ENCODE peak calls at places on chromosomes 11 and 22, in six cellular contexts. O is colonic mucosa, K is mesenchymal stem cell, V is lower lobe of right lung, B is upper lobe of right lung, U is GM06990. Z is an unnamed sample. For H3K36me3, the result is how much of the 10 kb centered on the place peaks cover.

GRCh38 chr11:77473001-77473800 is 693 bp downstream of the PAK1 start:
- DNase-seq in O (peak), K (peak), V (peak), B (peak), U (peak), Z (no peak)

GRCh38 chr22:23233746-23234408 is 53.6 kb downstream of the BCR start:
- DNase-seq in O (no peak), K (peak), V (no peak), B (no peak), U (no peak), Z (peak)

GRCh38 chr11:10302744-10303557 is 1.9 kb upstream of the ADM start:
- DNase-seq in O (peak), K (peak), V (peak), B (peak), U (peak), Z (peak)

GRCh38 chr11:92845390-92846185 is 123.9 kb upstream of the MTNR1B start:
- DNase-seq in O (no peak), K (no peak), V (no peak), B (no peak), U (no peak), Z (no peak)

GRCh38 chr11:130023204-130023603 is 20.6 kb upstream of the PRDM10 start:
- DNase-seq in O (no peak), K (peak), V (no peak), B (no peak), U (peak), Z (peak)

GRCh38 chr11:15622231-15622890 is 507.6 kb downstream of the INSC start:
- DNase-seq in O (no peak), K (no peak), V (no peak), B (no peak), U (no peak), Z (no peak)

GRCh38 chr11:92854162-92854561 is 115.3 kb upstream of the MTNR1B start:
- DNase-seq in O (no peak), K (no peak), V (no peak), B (no peak), U (no peak), Z (no peak)

GRCh38 chr11:12602421-12602820 is 71.8 kb upstream of the TEAD1 start:
- DNase-seq in O (no peak), K (peak), V (no peak), B (no peak), U (no peak), Z (no peak)

GRCh38 chr22:36386351-36386899 is 1.3 kb downstream of the MYH9 start:
- DNase-seq in O (peak), K (peak), V (peak), B (peak), U (peak), Z (no peak)

GRCh38 chr22:27416553-27417427 is 384.8 kb downstream of the MN1 start:
- DNase-seq in O (no peak), K (peak), V (no peak), B (no peak), U (no peak), Z (peak)

GRCh38 chr11:45827123-45827522 is 20.2 kb upstream of the CRY2 start:
- DNase-seq in O (no peak), K (no peak), V (no peak), B (no peak), U (no peak), Z (no peak)

GRCh38 chr22:34804588-34804987 is 261.4 kb upstream of the ISX start:
- DNase-seq in O (no peak), K (no peak), V (no peak), B (no peak), U (no peak), Z (no peak)

GRCh38 chr22:44363214-44363979 is 50.6 kb upstream of the SHISAL1 start:
- DNase-seq in O (peak), K (peak), V (peak), B (peak), U (no peak), Z (peak)

GRCh38 chr11:120012245-120012644 is 125.7 kb downstream of the TRIM29 start:
- DNase-seq in O (no peak), K (no peak), V (no peak), B (no peak), U (no peak), Z (no peak)

GRCh38 chr11:44018127-44018521 is 29.7 kb upstream of the ACCSL start:
- DNase-seq in O (no peak), K (no peak), V (no peak), B (no peak), U (no peak), Z (no peak)

GRCh38 chr11:95850137-95850536 is 59.8 kb downstream of the CEP57 start:
- DNase-seq in O (no peak), K (no peak), V (no peak), B (no peak), U (no peak), Z (no peak)

DNA sequence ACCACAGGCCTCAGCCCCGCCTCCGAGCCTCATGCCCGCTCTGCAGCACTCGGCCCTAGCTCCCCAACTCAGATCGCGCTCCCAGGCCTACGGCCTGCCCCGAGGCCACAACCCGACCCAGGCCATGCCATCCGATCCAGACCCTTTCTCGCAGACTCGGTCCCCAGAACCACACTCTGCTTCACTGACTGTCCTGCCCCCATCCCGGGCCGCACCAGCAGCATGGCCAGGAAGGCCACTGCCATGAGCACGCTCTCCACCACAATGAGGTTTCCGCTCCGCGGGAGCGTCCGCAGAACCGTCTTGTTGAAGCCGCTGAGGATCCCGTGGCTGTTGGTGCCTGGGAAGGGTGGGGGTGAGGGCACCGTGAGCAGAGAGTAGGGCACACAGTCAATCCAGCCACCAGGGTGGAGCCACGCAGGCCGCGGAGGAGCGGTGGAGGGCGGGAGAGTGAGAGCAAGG is 6.4 kb downstream of the UNC93B1 start:
- DNase-seq in O (no peak), K (no peak), V (no peak), B (peak), U (no peak), Z (no peak)
- H3K4me3 ChIP-seq in O (no peak), K (no peak), V (no peak), B (no peak), U (no peak), Z (no peak)

GRCh38 chr22:45754822-45755221 is 83.2 kb downstream of the ATXN10 start:
- DNase-seq in O (no peak), K (no peak), V (no peak), B (no peak), U (no peak), Z (no peak)

GRCh38 chr22:45756558-45756957 is 84.9 kb downstream of the ATXN10 start:
- DNase-seq in O (no peak), K (no peak), V (no peak), B (no peak), U (no peak), Z (no peak)

GRCh38 chr22:45758603-45759002 is 87.0 kb downstream of the ATXN10 start:
- DNase-seq in O (no peak), K (no peak), V (no peak), B (no peak), U (no peak), Z (no peak)

GRCh38 chr22:45757936-45758335 is 86.3 kb downstream of the ATXN10 start:
- DNase-seq in O (no peak), K (no peak), V (no peak), B (no peak), U (no peak), Z (no peak)

GRCh38 chr22:45757068-45757467 is 85.4 kb downstream of the ATXN10 start:
- DNase-seq in O (no peak), K (no peak), V (no peak), B (no peak), U (no peak), Z (no peak)
- H3K36me3 ChIP-seq in O (under half), K (under half), V (under half), B (under half), U (under half), Z (under half)

GRCh38 chr22:48894064-48894671 is 933.5 kb downstream of the BRD1 start:
- DNase-seq in O (peak), K (no peak), V (no peak), B (peak), U (no peak), Z (no peak)

GRCh38 chr22:48895831-48896765 is 931.6 kb downstream of the BRD1 start:
- DNase-seq in O (peak), K (no peak), V (no peak), B (peak), U (no peak), Z (no peak)

GRCh38 chr22:48896766-48897637 is 930.7 kb downstream of the BRD1 start:
- DNase-seq in O (peak), K (no peak), V (no peak), B (peak), U (no peak), Z (no peak)

GRCh38 chr22:48894804-48895250 is 932.8 kb downstream of the BRD1 start:
- DNase-seq in O (peak), K (no peak), V (no peak), B (peak), U (no peak), Z (no peak)

GRCh38 chr22:48895341-48895740 is 932.3 kb downstream of the BRD1 start:
- DNase-seq in O (peak), K (no peak), V (no peak), B (peak), U (no peak), Z (no peak)
- H3K4me3 ChIP-seq in O (no peak), K (no peak), V (no peak), B (no peak), U (no peak), Z (no peak)

GRCh38 chr11:60890696-60891095 is 15.7 kb downstream of the PRPF19 start:
- DNase-seq in O (no peak), K (no peak), V (no peak), B (no peak), U (no peak), Z (no peak)
- H3K36me3 ChIP-seq in O (under half), K (half or more), V (under half), B (under half), U (under half), Z (under half)

GRCh38 chr11:64035581-64035980 is at the start of gene FLRT1:
- DNase-seq in O (no peak), K (no peak), V (no peak), B (no peak), U (no peak), Z (no peak)

GRCh38 chr11:64036081-64037026 is 623 bp downstream of the FLRT1 start:
- DNase-seq in O (no peak), K (peak), V (no peak), B (no peak), U (no peak), Z (peak)

GRCh38 chr11:64039012-64039665 is 3.4 kb downstream of the FLRT1 start:
- DNase-seq in O (no peak), K (no peak), V (no peak), B (no peak), U (no peak), Z (no peak)

GRCh38 chr11:64038500-64038899 is 2.8 kb downstream of the FLRT1 start:
- DNase-seq in O (no peak), K (no peak), V (no peak), B (no peak), U (no peak), Z (no peak)

GRCh38 chr11:64037027-64037633 is 1.4 kb downstream of the FLRT1 start:
- DNase-seq in O (no peak), K (no peak), V (no peak), B (no peak), U (no peak), Z (no peak)
- H3K4me3 ChIP-seq in O (peak), K (no peak), V (no peak), B (no peak), U (no peak), Z (no peak)

DNA sequence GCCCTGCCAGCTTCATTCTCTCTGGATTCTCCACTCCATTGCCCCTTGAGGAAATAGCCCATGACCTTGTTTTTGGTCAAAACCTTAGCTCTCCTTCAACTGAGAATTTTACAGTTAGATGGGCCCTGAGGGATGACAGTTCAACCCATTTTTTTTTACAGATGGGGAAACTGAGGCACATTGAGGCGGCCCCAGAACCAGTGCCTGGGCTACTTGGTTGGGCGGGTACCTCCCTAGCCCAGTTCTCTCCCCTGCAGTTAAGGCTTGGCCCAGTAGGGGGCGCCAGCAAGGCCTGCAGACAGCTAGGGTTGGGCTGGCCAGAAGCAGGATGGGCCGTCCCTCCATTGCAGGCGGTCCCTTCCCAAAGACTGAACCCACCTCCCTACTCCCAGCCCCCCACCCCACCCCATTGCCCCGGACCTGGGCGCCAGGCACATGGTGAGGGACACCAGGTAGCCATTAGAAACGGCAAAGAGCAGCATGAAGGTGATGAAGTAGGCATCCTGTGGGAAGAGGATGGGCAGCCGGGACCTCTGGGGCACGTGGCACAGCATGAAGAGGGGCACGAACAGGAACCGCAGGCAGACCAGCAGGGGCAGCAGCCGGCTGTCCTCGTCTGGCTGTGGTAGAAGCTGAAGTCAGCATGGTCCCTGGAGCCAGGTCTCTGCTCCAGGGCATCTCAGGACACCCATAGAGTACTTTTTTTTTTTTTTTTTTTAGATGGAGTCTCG is 7.6 kb downstream of the SLC29A2 start:
- DNase-seq in O (peak), K (no peak), V (peak), B (peak), U (no peak), Z (no peak)
- H3K36me3 ChIP-seq in O (under half), K (under half), V (under half), B (under half), U (under half), Z (under half)